ENCODE peak calls at places on chromosomes 12 and 14, in seven cellular contexts. O is bronchial epithelial cell, Z is tibial artery, S is BJ, I is GM13977, J is kidney, V is astrocyte of the spinal cord. X is an unnamed sample.

GRCh38 chr14:92511472-92512247 is 1.9 kb upstream of the RIN3 start:
- DNase-seq in O (peak; percentile 86), Z (no peak), S (peak; percentile 84), I (no peak), J (no peak), V (peak; percentile 97), X (no peak)

GRCh38 chr14:54890794-54891193 is 11.8 kb downstream of the GCH1 start:
- DNase-seq in O (no peak), Z (no peak), S (no peak), I (peak; percentile 51), J (no peak), V (no peak), X (peak; percentile 48)

GRCh38 chr12:101108130-101108529 is 101.9 kb downstream of the SLC5A8 start:
- DNase-seq in O (no peak), Z (no peak), S (no peak), I (no peak), J (no peak), V (no peak), X (no peak)

GRCh38 chr14:68739701-68740100 is 53.2 kb downstream of the ZFP36L1 start:
- DNase-seq in O (no peak), Z (no peak), S (no peak), I (no peak), J (no peak), V (no peak), X (no peak)

GRCh38 chr12:5083955-5084849 is 40.5 kb downstream of the KCNA5 start:
- DNase-seq in O (peak; percentile 56), Z (no peak), S (peak; percentile 10), I (peak; percentile 79), J (no peak), V (peak; percentile 73), X (peak; percentile 71)

GRCh38 chr12:58167622-58168021 is 226.3 kb downstream of the ATP23 start:
- DNase-seq in O (no peak), Z (no peak), S (no peak), I (no peak), J (no peak), V (no peak), X (no peak)

GRCh38 chr12:42737364-42737763 is 147.8 kb upstream of the PRICKLE1 start:
- DNase-seq in O (no peak), Z (no peak), S (no peak), I (no peak), J (no peak), V (no peak), X (no peak)

GRCh38 chr12:113407931-113408585 is 4.4 kb upstream of the SDS start:
- DNase-seq in O (peak; percentile 18), Z (no peak), S (no peak), I (no peak), J (no peak), V (peak; percentile 37), X (no peak)

GRCh38 chr14:61420326-61420725 is 98.9 kb downstream of the PRKCH start:
- DNase-seq in O (peak; percentile 94), Z (no peak), S (no peak), I (no peak), J (no peak), V (peak; percentile 36), X (no peak)

GRCh38 chr14:104518659-104519350 is 60.8 kb upstream of the C14orf180 start:
- DNase-seq in O (no peak), Z (no peak), S (no peak), I (no peak), J (no peak), V (no peak), X (no peak)

GRCh38 chr12:121578230-121579189 is 2.3 kb downstream of the KDM2B start:
- DNase-seq in O (no peak), Z (peak; percentile 69), S (no peak), I (peak; percentile 60), J (peak; percentile 80), V (no peak), X (peak; percentile 56)

GRCh38 chr12:14664434-14665023 is 31.9 kb downstream of the GUCY2C start:
- DNase-seq in O (peak; percentile 42), Z (no peak), S (no peak), I (peak; percentile 38), J (no peak), V (peak; percentile 27), X (peak; percentile 52)

GRCh38 chr14:68147331-68147730 is 327.8 kb downstream of the RAD51B start:
- DNase-seq in O (no peak), Z (no peak), S (no peak), I (no peak), J (no peak), V (no peak), X (no peak)

GRCh38 chr14:90454041-90455000 is 57.5 kb downstream of the CALM1 start:
- DNase-seq in O (peak; percentile 77), Z (no peak), S (peak; percentile 5), I (no peak), J (peak; percentile 79), V (peak; percentile 83), X (no peak)
- TF ChIP-seq CTCF in O (peak; percentile 18), Z (no peak), S (no peak), I (no peak), J (no peak), V (no peak), X (no peak)

GRCh38 chr14:59123975-59124374 is 64.5 kb upstream of the DAAM1 start:
- DNase-seq in O (peak; percentile 25), Z (no peak), S (no peak), I (no peak), J (no peak), V (peak; percentile 35), X (no peak)
- TF ChIP-seq CTCF in O (no peak), Z (no peak), S (peak; percentile 41), I (peak; percentile 9), J (no peak), V (peak; percentile 29), X (no peak)

DNA sequence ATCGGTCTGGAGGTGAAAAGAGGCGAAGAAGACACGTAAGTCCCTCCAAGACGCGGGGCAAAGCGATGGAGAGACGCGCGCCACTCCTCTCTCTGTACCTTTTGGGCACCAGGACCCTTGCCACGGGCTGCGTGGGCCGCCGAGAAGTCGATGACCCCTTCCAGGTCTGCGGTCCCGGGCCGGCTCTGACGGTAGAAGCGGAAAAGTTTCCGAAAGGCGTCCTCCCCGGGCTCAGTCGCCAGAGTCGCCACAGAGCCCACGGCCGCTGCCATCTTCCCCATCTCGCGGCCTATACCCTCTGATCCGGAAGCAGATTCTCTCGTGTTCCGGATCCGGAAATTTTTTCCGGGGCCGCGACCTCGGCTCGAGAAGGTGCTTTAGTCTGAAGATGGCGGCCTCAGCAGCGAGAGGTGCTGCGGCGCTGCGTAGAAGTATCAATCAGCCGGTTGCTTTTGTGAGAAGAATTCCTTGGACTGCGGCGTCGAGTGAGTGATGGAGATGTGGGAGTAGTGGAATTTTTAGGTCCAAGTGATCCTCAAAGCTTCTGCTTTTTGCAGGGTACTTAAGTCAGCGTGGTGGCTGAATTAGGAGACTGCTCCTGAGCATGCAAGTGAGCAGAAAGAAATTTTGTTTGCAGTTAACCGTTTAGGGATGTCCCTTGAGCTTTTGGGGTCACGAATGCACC is at the start of the genes ALKBH1 and SLIRP:
- DNase-seq in O (peak; percentile 73), Z (peak; percentile 91), S (peak; percentile 18), I (peak; percentile 89), J (peak; percentile 93), V (peak; percentile 80), X (peak; percentile 92)
- TF ChIP-seq CTCF in O (no peak), Z (no peak), S (no peak), I (no peak), J (no peak), V (no peak), X (no peak)

DNA sequence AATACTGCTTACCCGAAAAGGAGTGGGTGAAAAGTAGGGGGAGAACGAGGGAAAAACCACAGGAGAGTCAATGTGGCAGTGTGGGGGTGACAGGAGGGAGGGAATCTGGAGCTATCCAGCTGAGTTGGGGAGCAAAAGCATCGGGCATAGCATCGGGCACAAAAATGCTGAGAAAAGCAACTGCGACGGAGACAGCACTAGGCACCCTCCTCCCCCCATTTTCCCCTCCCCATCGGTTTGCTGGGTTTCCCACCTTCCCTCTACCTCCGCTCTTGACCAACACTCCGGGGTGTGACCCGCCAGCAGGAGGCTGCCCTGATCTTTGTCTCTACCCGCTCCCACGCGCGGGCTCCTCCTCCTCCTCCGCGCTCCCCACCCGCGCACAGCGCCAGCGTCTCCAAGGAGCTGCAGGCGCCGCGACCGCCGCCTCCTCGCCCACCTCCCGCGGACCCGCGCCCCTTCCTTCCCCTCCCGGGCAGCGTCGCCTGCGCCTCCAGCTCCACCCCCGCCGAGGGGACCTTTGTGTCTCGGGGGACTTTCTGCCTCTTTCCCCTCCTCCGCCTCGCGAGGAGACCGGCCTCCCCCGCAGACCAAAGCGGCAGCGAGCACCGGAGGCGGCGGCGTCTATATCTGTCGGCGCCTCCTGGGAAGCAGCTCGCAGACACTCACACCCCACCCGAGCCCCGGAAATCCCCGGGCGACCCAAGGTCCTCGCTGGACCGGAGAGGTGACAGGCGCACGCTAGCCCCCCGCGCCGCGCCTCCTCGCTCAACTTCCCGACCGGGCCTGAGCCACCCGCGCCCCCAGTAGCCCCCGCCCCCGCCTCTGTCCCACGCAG is 939 bp downstream of the CDK17 start:
- DNase-seq in O (peak; percentile 29), Z (peak; percentile 87), S (no peak), I (peak; percentile 86), J (peak; percentile 91), V (peak; percentile 75), X (peak; percentile 84)
- TF ChIP-seq CTCF in O (peak; percentile 30), Z (peak; percentile 28), S (peak; percentile 44), I (peak; percentile 13), J (peak; percentile 23), V (peak; percentile 15), X (no peak)

GRCh38 chr12:7100239-7100638 is 8.0 kb upstream of the C1R start:
- DNase-seq in O (no peak), Z (peak; percentile 6), S (no peak), I (no peak), J (no peak), V (no peak), X (no peak)
- TF ChIP-seq CTCF in O (no peak), Z (no peak), S (no peak), I (no peak), J (no peak), V (no peak), X (no peak)

DNA sequence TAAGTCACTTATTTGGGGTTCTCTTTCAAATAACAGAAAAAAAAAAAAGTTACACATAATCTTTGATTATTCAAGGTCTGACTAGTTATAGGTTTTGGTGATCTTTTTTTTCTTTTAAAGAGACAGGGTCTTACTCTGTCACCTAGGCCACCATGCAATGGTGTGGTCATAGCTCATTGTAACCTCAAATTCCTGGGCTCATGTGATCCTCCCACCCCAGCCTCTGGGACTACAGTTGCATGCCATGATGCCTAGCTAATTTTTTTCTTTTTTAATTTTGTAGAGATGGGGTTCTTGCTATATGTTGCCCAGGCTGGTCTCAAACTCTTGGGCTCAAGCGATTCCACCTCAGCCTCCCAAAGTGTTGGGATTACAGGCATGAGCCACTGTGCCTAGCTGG is 56.5 kb upstream of the CFL2 start:
- DNase-seq in O (no peak), Z (no peak), S (no peak), I (no peak), J (no peak), V (no peak), X (no peak)
- TF ChIP-seq CTCF in O (no peak), Z (no peak), S (no peak), I (no peak), J (no peak), V (no peak), X (no peak)

GRCh38 chr12:64390275-64390851 is at the start of gene C12orf56:
- DNase-seq in O (peak; percentile 21), Z (no peak), S (no peak), I (peak; percentile 34), J (peak; percentile 69), V (no peak), X (peak; percentile 43)
- TF ChIP-seq CTCF in O (no peak), Z (no peak), S (peak; percentile 2), I (no peak), J (no peak), V (no peak), X (no peak)

GRCh38 chr12:24948816-24949722 is at the start of gene BCAT1:
- DNase-seq in O (no peak), Z (peak; percentile 78), S (no peak), I (no peak), J (peak; percentile 88), V (peak; percentile 86), X (peak; percentile 60)
- TF ChIP-seq CTCF in O (no peak), Z (no peak), S (peak; percentile 19), I (peak; percentile 19), J (no peak), V (peak; percentile 28), X (peak; percentile 5)

X was measured in GM13976.